ENCODE peak calls at places on chromosomes 1 and 21, in ten cellular contexts. A is stimulated activated naive CD8-positive, alpha-beta T cell treated with anti-CD3 and anti-CD28 coated beads, Interleukin-15, Interleukin-2, amounts not matched to agents 100 U/mL and 50 U/mL, for 24 hours; W is neural progenitor cell; P is mesothelial cell of epicardium; V is stimulated activated CD4-positive, alpha-beta T cell treated with anti-CD3 and anti-CD28 coated beads, TNF-alpha, amount 100 ng/mL, for 48 hours; S is body of pancreas; L is GM03348; I is renal cortical epithelial cell; O is activated T-helper 1 cell treated with Interleukin-2 at 50 U/mL for 16 hours; M is colonic mucosa. U is an unnamed sample.
A peak's percentile ranks its signal among the peaks of the same experiment; 100 is the strongest.

GRCh38 chr1:213994888-213995287 is 7.1 kb downstream of the PROX1 start:
- DNase-seq in I (no peak), P (no peak), W (no peak), V (no peak), A (no peak), S (no peak), L (no peak), M (no peak), O (no peak), U (peak; percentile 50)

GRCh38 chr21:26199471-26199870 is 28.9 kb upstream of the APP start:
- DNase-seq in O (no peak), W (no peak), A (no peak), M (no peak), S (no peak), L (peak; percentile 82), P (no peak), I (no peak), V (no peak), U (no peak)

GRCh38 chr1:29563571-29563970 is 327.2 kb downstream of the PTPRU start:
- DNase-seq in S (no peak), I (no peak), P (no peak), L (no peak), O (no peak), V (no peak), A (no peak), W (no peak), M (no peak), U (no peak)

GRCh38 chr1:152356736-152357135 is 3.1 kb downstream of the FLG2 start:
- DNase-seq in P (no peak), O (no peak), S (no peak), M (no peak), A (no peak), L (no peak), I (peak; percentile 16), V (no peak), W (no peak), U (no peak)

GRCh38 chr21:35953570-35953969 is 106.8 kb downstream of the SETD4 start:
- DNase-seq in S (no peak), O (no peak), I (peak; percentile 7), A (no peak), L (no peak), M (peak; percentile 25), W (no peak), P (no peak), V (no peak), U (no peak)

GRCh38 chr1:53575948-53576305 is 116.7 kb downstream of the DMRTB1 start:
- DNase-seq in P (peak; percentile 5), O (no peak), L (no peak), A (no peak), M (no peak), I (no peak), W (no peak), V (no peak), S (no peak), U (no peak)

GRCh38 chr21:43718872-43719747 is at the start of gene PDXK:
- DNase-seq in M (peak; percentile 91), V (peak; percentile 56), I (no peak), P (peak; percentile 71), W (peak; percentile 94), A (peak; percentile 84), L (peak; percentile 97), S (peak; percentile 88), O (peak; percentile 62), U (peak; percentile 85)

GRCh38 chr1:151011154-151011850 is 3.1 kb downstream of the PRUNE1 start:
- DNase-seq in S (no peak), M (no peak), I (no peak), O (no peak), W (no peak), L (no peak), P (no peak), A (no peak), V (no peak), U (peak; percentile 91)

GRCh38 chr1:53572802-53573148 is 113.6 kb downstream of the DMRTB1 start:
- DNase-seq in S (no peak), P (no peak), V (no peak), M (no peak), A (no peak), W (no peak), O (no peak), I (no peak), L (no peak), U (no peak)

GRCh38 chr1:79646885-79647284 is 640.4 kb upstream of the ADGRL4 start:
- DNase-seq in W (no peak), O (no peak), L (no peak), I (no peak), P (no peak), V (no peak), S (no peak), M (no peak), A (no peak), U (no peak)

GRCh38 chr1:1200876-1201810 is 5.2 kb downstream of the TNFRSF18 start:
- DNase-seq in M (peak; percentile 54), P (peak; percentile 61), O (peak; percentile 81), V (peak; percentile 74), I (no peak), S (peak; percentile 25), A (peak; percentile 93), L (peak; percentile 80), W (peak; percentile 72), U (peak; percentile 22)

GRCh38 chr1:84027368-84027767 is 28.4 kb upstream of the TTLL7 start:
- DNase-seq in I (no peak), A (no peak), V (no peak), M (no peak), O (no peak), L (no peak), P (no peak), W (peak; percentile 9), S (no peak), U (no peak)

GRCh38 chr1:207868252-207868768 is 42.6 kb downstream of the CD34 start:
- DNase-seq in P (no peak), L (peak; percentile 69), A (peak; percentile 35), O (no peak), S (peak; percentile 71), I (no peak), M (peak; percentile 81), V (no peak), W (peak; percentile 28), U (peak; percentile 78)

GRCh38 chr1:227378876-227379554 is 60.7 kb upstream of the CDC42BPA start:
- DNase-seq in I (peak; percentile 44), W (no peak), M (no peak), O (no peak), L (no peak), V (no peak), P (no peak), A (no peak), S (no peak), U (no peak)

GRCh38 chr1:230891413-230891812 is 23.1 kb upstream of the C1orf198 start:
- DNase-seq in P (no peak), I (no peak), A (no peak), W (peak; percentile 71), M (no peak), L (peak; percentile 46), O (no peak), S (no peak), V (no peak), U (no peak)

GRCh38 chr1:42835422-42835821 is 11.0 kb upstream of the ZNF691 start:
- DNase-seq in O (no peak), M (no peak), L (no peak), V (no peak), A (no peak), P (no peak), W (no peak), S (no peak), I (no peak), U (no peak)

U was measured in thyroid gland.